ENCODE peak calls at places on chromosomes 16 and 17, in five cellular contexts. One of them, this sample, is unnamed.

GRCh38 chr17:48071654-48072053 is 23.5 kb downstream of the NFE2L1 start:
- DNase-seq in HepG2: no peak
- DNase-seq in sigmoid colon: peak
- DNase-seq in suprapubic skin: no peak
- DNase-seq in SK-N-SH: no peak
- DNase-seq in this sample: no peak

GRCh38 chr17:65228734-65229390 is 91.7 kb downstream of the RGS9 start:
- DNase-seq in HepG2: no peak
- DNase-seq in sigmoid colon: no peak
- DNase-seq in suprapubic skin: no peak
- DNase-seq in SK-N-SH: peak
- DNase-seq in this sample: no peak

GRCh38 chr16:13178318-13178717 is 276.9 kb downstream of the SHISA9 start:
- DNase-seq in HepG2: no peak
- DNase-seq in sigmoid colon: no peak
- DNase-seq in suprapubic skin: no peak
- DNase-seq in SK-N-SH: no peak
- DNase-seq in this sample: no peak

GRCh38 chr17:79778504-79779087 is 648 bp downstream of the CBX2 start:
- DNase-seq in HepG2: no peak
- DNase-seq in sigmoid colon: peak
- DNase-seq in suprapubic skin: no peak
- DNase-seq in SK-N-SH: peak
- DNase-seq in this sample: no peak

GRCh38 chr16:10616744-10617640 is 36.6 kb upstream of the EMP2 start:
- DNase-seq in HepG2: peak
- DNase-seq in sigmoid colon: peak
- DNase-seq in suprapubic skin: peak
- DNase-seq in SK-N-SH: peak
- DNase-seq in this sample: peak

GRCh38 chr17:18087610-18088491 is at the start of gene DRG2:
- DNase-seq in HepG2: peak
- DNase-seq in sigmoid colon: peak
- DNase-seq in suprapubic skin: peak
- DNase-seq in SK-N-SH: peak
- DNase-seq in this sample: peak

GRCh38 chr16:81394416-81394815 is 50.2 kb upstream of the CMIP start:
- DNase-seq in HepG2: no peak
- DNase-seq in sigmoid colon: no peak
- DNase-seq in suprapubic skin: no peak
- DNase-seq in SK-N-SH: no peak
- DNase-seq in this sample: no peak

GRCh38 chr16:75246504-75247205 is 4.8 kb downstream of the BCAR1 start:
- DNase-seq in HepG2: no peak
- DNase-seq in sigmoid colon: no peak
- DNase-seq in suprapubic skin: no peak
- DNase-seq in SK-N-SH: no peak
- DNase-seq in this sample: no peak

GRCh38 chr17:1125775-1126120 is 54.0 kb downstream of the ABR start:
- DNase-seq in HepG2: no peak
- DNase-seq in sigmoid colon: no peak
- DNase-seq in suprapubic skin: no peak
- DNase-seq in SK-N-SH: no peak
- DNase-seq in this sample: no peak

GRCh38 chr17:8944083-8944482 is 21.4 kb downstream of the PIK3R5 start:
- DNase-seq in HepG2: no peak
- DNase-seq in sigmoid colon: no peak
- DNase-seq in suprapubic skin: no peak
- DNase-seq in SK-N-SH: no peak
- DNase-seq in this sample: no peak

GRCh38 chr17:73952498-73953205 is 250.8 kb upstream of the RPL38 start:
- DNase-seq in HepG2: no peak
- DNase-seq in sigmoid colon: no peak
- DNase-seq in suprapubic skin: no peak
- DNase-seq in SK-N-SH: peak
- DNase-seq in this sample: peak

GRCh38 chr17:81025756-81026155 is 9.2 kb upstream of the BAIAP2 start:
- DNase-seq in HepG2: no peak
- DNase-seq in sigmoid colon: peak
- DNase-seq in suprapubic skin: no peak
- DNase-seq in SK-N-SH: peak
- DNase-seq in this sample: no peak

GRCh38 chr17:1644493-1645206 is 882 bp downstream of the SCARF1 start:
- DNase-seq in HepG2: no peak
- DNase-seq in sigmoid colon: no peak
- DNase-seq in suprapubic skin: no peak
- DNase-seq in SK-N-SH: no peak
- DNase-seq in this sample: no peak

GRCh38 chr16:69141014-69141413 is 8.6 kb downstream of the UTP4 start:
- DNase-seq in HepG2: no peak
- DNase-seq in sigmoid colon: no peak
- DNase-seq in suprapubic skin: no peak
- DNase-seq in SK-N-SH: peak
- DNase-seq in this sample: no peak

GRCh38 chr17:2059125-2059836 is 4.4 kb downstream of the HIC1 start:
- DNase-seq in HepG2: no peak
- DNase-seq in sigmoid colon: peak
- DNase-seq in suprapubic skin: no peak
- DNase-seq in SK-N-SH: no peak
- DNase-seq in this sample: no peak

GRCh38 chr16:81544691-81545365 is 100.2 kb downstream of the CMIP start:
- DNase-seq in HepG2: no peak
- DNase-seq in sigmoid colon: no peak
- DNase-seq in suprapubic skin: no peak
- DNase-seq in SK-N-SH: no peak
- DNase-seq in this sample: no peak

GRCh38 chr17:62679866-62680377 is 52.5 kb downstream of the MRC2 start:
- DNase-seq in HepG2: no peak
- DNase-seq in sigmoid colon: peak
- DNase-seq in suprapubic skin: no peak
- DNase-seq in SK-N-SH: peak
- DNase-seq in this sample: no peak

GRCh38 chr17:39144414-39144813 is 7.0 kb downstream of the PLXDC1 start:
- DNase-seq in HepG2: no peak
- DNase-seq in sigmoid colon: peak
- DNase-seq in suprapubic skin: peak
- DNase-seq in SK-N-SH: no peak
- DNase-seq in this sample: peak

GRCh38 chr16:70454221-70455034 is at the start of gene FCSK:
- DNase-seq in HepG2: peak
- DNase-seq in sigmoid colon: peak
- DNase-seq in suprapubic skin: no peak
- DNase-seq in SK-N-SH: peak
- DNase-seq in this sample: peak

DNA sequence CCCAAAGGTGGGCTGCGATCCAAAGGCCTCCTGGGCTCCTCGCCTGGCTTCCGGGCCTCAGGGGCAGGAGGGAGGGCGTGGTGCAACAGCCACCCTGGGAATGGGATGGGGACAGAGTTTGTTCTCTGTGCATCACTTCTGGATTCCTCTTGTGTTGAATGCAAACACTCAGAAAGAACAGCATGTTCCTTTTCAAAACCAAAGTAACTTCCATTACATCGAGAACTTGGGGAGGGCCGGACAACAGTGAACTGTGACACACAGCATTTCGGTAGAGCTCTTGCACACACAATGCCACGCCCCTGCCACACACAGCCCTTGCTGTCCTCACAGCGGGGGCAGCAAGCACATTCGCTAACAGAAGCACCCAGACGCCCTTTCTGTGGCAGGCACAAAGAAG is 36.1 kb upstream of the FASN start:
- DNase-seq in HepG2: no peak
- DNase-seq in sigmoid colon: no peak
- DNase-seq in suprapubic skin: peak
- DNase-seq in SK-N-SH: peak
- DNase-seq in this sample: peak
- TF ChIP-seq EP300 in HepG2: no peak
- TF ChIP-seq EP300 in sigmoid colon: no peak
- TF ChIP-seq EP300 in suprapubic skin: no peak
- TF ChIP-seq EP300 in SK-N-SH: no peak
- TF ChIP-seq EP300 in this sample: no peak

GRCh38 chr16:73050115-73051099 is 2.5 kb upstream of the ZFHX3 start:
- DNase-seq in HepG2: no peak
- DNase-seq in sigmoid colon: no peak
- DNase-seq in suprapubic skin: no peak
- DNase-seq in SK-N-SH: peak
- DNase-seq in this sample: no peak
- TF ChIP-seq CTCF in HepG2: peak
- TF ChIP-seq CTCF in sigmoid colon: no peak
- TF ChIP-seq CTCF in suprapubic skin: no peak
- TF ChIP-seq CTCF in SK-N-SH: no peak
- TF ChIP-seq CTCF in this sample: no peak

GRCh38 chr17:35809855-35810461 is 674 bp downstream of the TAF15 start:
- DNase-seq in HepG2: no peak
- DNase-seq in sigmoid colon: no peak
- DNase-seq in suprapubic skin: no peak
- DNase-seq in SK-N-SH: no peak
- DNase-seq in this sample: no peak
- TF ChIP-seq POLR2AphosphoS5 in HepG2: no peak
- TF ChIP-seq POLR2AphosphoS5 in sigmoid colon: no peak
- TF ChIP-seq POLR2AphosphoS5 in suprapubic skin: no peak
- TF ChIP-seq POLR2AphosphoS5 in SK-N-SH: no peak
- TF ChIP-seq POLR2AphosphoS5 in this sample: no peak

GRCh38 chr17:7015587-7016020 is 3.2 kb downstream of the RNASEK start:
- DNase-seq in HepG2: no peak
- DNase-seq in sigmoid colon: no peak
- DNase-seq in suprapubic skin: no peak
- DNase-seq in SK-N-SH: no peak
- DNase-seq in this sample: no peak

GRCh38 chr17:7016406-7016805 is 4.0 kb downstream of the RNASEK start:
- DNase-seq in HepG2: no peak
- DNase-seq in sigmoid colon: no peak
- DNase-seq in suprapubic skin: no peak
- DNase-seq in SK-N-SH: no peak
- DNase-seq in this sample: no peak

GRCh38 chr17:7014995-7015586 is 2.7 kb downstream of the RNASEK start:
- DNase-seq in HepG2: no peak
- DNase-seq in sigmoid colon: no peak
- DNase-seq in suprapubic skin: peak
- DNase-seq in SK-N-SH: no peak
- DNase-seq in this sample: no peak

GRCh38 chr17:7011942-7012254 is 526 bp upstream of the RNASEK start:
- DNase-seq in HepG2: no peak
- DNase-seq in sigmoid colon: no peak
- DNase-seq in suprapubic skin: no peak
- DNase-seq in SK-N-SH: no peak
- DNase-seq in this sample: no peak

DNA sequence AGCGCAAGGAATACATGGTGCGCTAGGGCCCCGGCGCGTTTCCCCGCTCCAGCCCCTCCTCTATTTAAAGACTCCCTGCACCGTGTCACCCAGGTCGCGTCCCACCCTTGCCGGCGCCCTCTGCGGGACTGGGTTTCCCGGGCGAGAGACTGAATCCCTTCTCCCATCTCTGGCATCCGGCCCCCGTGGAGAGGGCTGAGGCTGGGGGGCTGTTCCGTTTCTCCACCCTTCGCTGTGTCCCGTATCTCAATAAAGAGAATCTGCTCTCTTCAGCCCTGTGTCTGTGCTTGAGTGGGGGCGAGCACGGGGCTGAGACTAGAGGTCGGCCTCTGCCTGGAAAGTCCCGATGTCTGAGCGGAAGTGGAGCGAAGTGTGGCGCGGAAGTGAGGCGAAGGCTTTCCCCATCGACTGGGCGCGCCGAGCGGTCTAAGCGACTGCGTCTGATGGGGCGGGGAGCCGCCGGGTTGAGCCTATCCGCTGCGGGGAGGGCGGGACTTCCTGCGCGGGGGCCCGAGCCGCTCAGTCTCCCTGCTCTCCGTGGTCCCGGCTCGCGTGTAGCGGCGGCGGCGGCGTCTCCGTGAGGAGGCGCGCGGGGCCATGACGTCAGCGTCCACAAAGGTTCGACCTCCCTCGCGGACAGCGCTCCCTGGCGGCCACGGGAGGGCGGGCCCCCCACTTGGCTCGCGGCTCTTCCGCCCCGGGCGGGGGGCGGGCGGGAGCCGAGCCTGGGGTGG is 2.0 kb downstream of the RNASEK start:
- DNase-seq in HepG2: peak
- DNase-seq in sigmoid colon: peak
- DNase-seq in suprapubic skin: peak
- DNase-seq in SK-N-SH: peak
- DNase-seq in this sample: peak
- TF ChIP-seq EP300 in HepG2: no peak
- TF ChIP-seq EP300 in sigmoid colon: peak
- TF ChIP-seq EP300 in suprapubic skin: no peak
- TF ChIP-seq EP300 in SK-N-SH: no peak
- TF ChIP-seq EP300 in this sample: no peak

GRCh38 chr17:30975042-30975820 is 4.4 kb downstream of the RNF135 start:
- DNase-seq in HepG2: no peak
- DNase-seq in sigmoid colon: no peak
- DNase-seq in suprapubic skin: peak
- DNase-seq in SK-N-SH: no peak
- DNase-seq in this sample: peak

GRCh38 chr17:30969989-30970680 is 704 bp upstream of the RNF135 start:
- DNase-seq in HepG2: no peak
- DNase-seq in sigmoid colon: no peak
- DNase-seq in suprapubic skin: no peak
- DNase-seq in SK-N-SH: no peak
- DNase-seq in this sample: peak

GRCh38 chr17:30970757-30971567 is at the start of gene RNF135:
- DNase-seq in HepG2: no peak
- DNase-seq in sigmoid colon: peak
- DNase-seq in suprapubic skin: peak
- DNase-seq in SK-N-SH: no peak
- DNase-seq in this sample: peak
- TF ChIP-seq CTCF in HepG2: no peak
- TF ChIP-seq CTCF in sigmoid colon: peak
- TF ChIP-seq CTCF in suprapubic skin: peak
- TF ChIP-seq CTCF in SK-N-SH: no peak
- TF ChIP-seq CTCF in this sample: peak

GRCh38 chr16:2867987-2868789 is 10.2 kb upstream of the PRSS22 start:
- DNase-seq in HepG2: peak
- DNase-seq in sigmoid colon: peak
- DNase-seq in suprapubic skin: peak
- DNase-seq in SK-N-SH: peak
- DNase-seq in this sample: peak
- TF ChIP-seq POLR2AphosphoS5 in HepG2: peak
- TF ChIP-seq POLR2AphosphoS5 in sigmoid colon: peak
- TF ChIP-seq POLR2AphosphoS5 in suprapubic skin: no peak
- TF ChIP-seq POLR2AphosphoS5 in SK-N-SH: peak
- TF ChIP-seq POLR2AphosphoS5 in this sample: peak